ENCODE peak calls at places on chromosome 1, in six cellular contexts. S, G, K, M, C and A are unnamed samples. For H3K4me1 and H3K36me3, the result is how much of the 10 kb centered on the place peaks cover.

GRCh38 chr1:7106442-7107108 is 321.3 kb downstream of the CAMTA1 start:
- DNase-seq in S (no peak), G (no peak), K (no peak), M (no peak), C (no peak), A (no peak)

GRCh38 chr1:230148194-230148581 is 81.2 kb downstream of the GALNT2 start:
- DNase-seq in S (no peak), G (no peak), K (no peak), M (no peak), C (no peak), A (no peak)

GRCh38 chr1:1881727-1882126 is 9.2 kb downstream of the GNB1 start:
- DNase-seq in S (no peak), G (no peak), K (peak), M (peak), C (no peak), A (no peak)

GRCh38 chr1:173050865-173051264 is at the start of gene TNFSF18:
- DNase-seq in S (no peak), G (peak), K (no peak), M (no peak), C (no peak), A (no peak)

GRCh38 chr1:35559317-35559944 is 1.8 kb downstream of the NCDN start:
- DNase-seq in S (no peak), G (no peak), K (no peak), M (no peak), C (no peak), A (peak)

GRCh38 chr1:53572802-53573148 is 113.6 kb downstream of the DMRTB1 start:
- DNase-seq in S (no peak), G (no peak), K (peak), M (no peak), C (no peak), A (no peak)

GRCh38 chr1:170700842-170701305 is 36.9 kb downstream of the PRRX1 start:
- DNase-seq in S (no peak), G (no peak), K (no peak), M (no peak), C (no peak), A (no peak)

GRCh38 chr1:224747578-224747977 is 131.5 kb downstream of the CNIH3 start:
- DNase-seq in S (no peak), G (no peak), K (no peak), M (no peak), C (no peak), A (no peak)

GRCh38 chr1:54297596-54298283 is 97.8 kb downstream of the MRPL37 start:
- DNase-seq in S (no peak), G (no peak), K (no peak), M (peak), C (no peak), A (no peak)

GRCh38 chr1:73044241-73044640 is 761.9 kb upstream of the NEGR1 start:
- DNase-seq in S (no peak), G (no peak), K (no peak), M (peak), C (no peak), A (no peak)

GRCh38 chr1:22108343-22109135 is 34.4 kb downstream of the WNT4 start:
- DNase-seq in S (peak), G (no peak), K (no peak), M (no peak), C (no peak), A (no peak)

GRCh38 chr1:22262583-22262982 is 119.7 kb upstream of the WNT4 start:
- DNase-seq in S (no peak), G (no peak), K (peak), M (peak), C (no peak), A (no peak)

GRCh38 chr1:43540653-43541071 is 10.0 kb downstream of the PTPRF start:
- DNase-seq in S (peak), G (no peak), K (peak), M (no peak), C (no peak), A (no peak)

GRCh38 chr1:113286156-113286555 is 104.2 kb upstream of the MAGI3 start:
- DNase-seq in S (no peak), G (no peak), K (no peak), M (no peak), C (no peak), A (no peak)

GRCh38 chr1:52180176-52180575 is 38.3 kb downstream of the ZFYVE9 start:
- DNase-seq in S (no peak), G (no peak), K (no peak), M (no peak), C (no peak), A (no peak)

GRCh38 chr1:181318022-181318857 is 165.1 kb upstream of the CACNA1E start:
- DNase-seq in S (no peak), G (no peak), K (no peak), M (no peak), C (no peak), A (no peak)

GRCh38 chr1:50471967-50472366 is 48.7 kb upstream of the DMRTA2 start:
- DNase-seq in S (no peak), G (no peak), K (no peak), M (no peak), C (no peak), A (no peak)

GRCh38 chr1:42041031-42041430 is 112.2 kb upstream of the GUCA2B start:
- DNase-seq in S (no peak), G (no peak), K (no peak), M (no peak), C (no peak), A (no peak)

GRCh38 chr1:158799689-158800088 is 18.7 kb upstream of the OR6N2 start:
- DNase-seq in S (no peak), G (no peak), K (no peak), M (no peak), C (no peak), A (no peak)

GRCh38 chr1:245485996-245486395 is 331.2 kb downstream of the KIF26B start:
- DNase-seq in S (no peak), G (no peak), K (no peak), M (no peak), C (no peak), A (no peak)

GRCh38 chr1:219120625-219121544 is 52.8 kb upstream of the LYPLAL1 start:
- DNase-seq in S (peak), G (peak), K (no peak), M (peak), C (peak), A (no peak)

GRCh38 chr1:9717193-9718005 is 65.9 kb downstream of the PIK3CD start:
- DNase-seq in S (no peak), G (peak), K (no peak), M (peak), C (peak), A (peak)

GRCh38 chr1:209809601-209810000 is 3.7 kb upstream of the IRF6 start:
- DNase-seq in S (peak), G (no peak), K (no peak), M (no peak), C (no peak), A (no peak)

GRCh38 chr1:224168859-224169380 is 14.1 kb upstream of the DEGS1 start:
- DNase-seq in S (no peak), G (peak), K (no peak), M (no peak), C (no peak), A (no peak)

GRCh38 chr1:164702216-164702615 is 143.2 kb downstream of the PBX1 start:
- DNase-seq in S (no peak), G (no peak), K (no peak), M (no peak), C (no peak), A (no peak)

GRCh38 chr1:17611991-17612390 is 72.5 kb downstream of the ARHGEF10L start:
- DNase-seq in S (no peak), G (no peak), K (no peak), M (no peak), C (no peak), A (no peak)

GRCh38 chr1:53567458-53568250 is 108.5 kb downstream of the DMRTB1 start:
- DNase-seq in S (no peak), G (no peak), K (peak), M (no peak), C (no peak), A (no peak)

DNA sequence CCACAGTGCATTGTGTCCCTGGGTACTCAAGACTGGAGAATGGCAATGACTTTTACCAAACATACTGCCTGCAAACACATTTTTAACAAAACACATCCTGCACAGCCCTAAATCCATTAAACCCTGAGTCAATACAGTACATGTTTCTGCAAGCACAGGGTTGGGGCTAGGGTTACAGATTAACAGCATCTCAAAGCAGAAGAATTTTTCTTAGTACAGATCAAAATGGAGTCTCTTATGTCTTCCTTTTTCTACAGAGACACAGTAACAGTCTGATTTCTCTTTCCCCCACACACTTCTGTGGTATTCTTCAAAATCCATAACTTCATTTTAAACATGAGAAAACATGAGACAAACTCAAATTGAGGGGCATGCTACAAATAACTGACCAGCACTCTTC is 13.9 kb downstream of the BMP8A start:
- DNase-seq in S (no peak), G (no peak), K (no peak), M (no peak), C (no peak), A (no peak)
- H3K4me1 ChIP-seq in S (under half), G (under half), K (under half), M (under half), C (under half), A (under half)

GRCh38 chr1:29708818-29709710 is 472.7 kb downstream of the PTPRU start:
- DNase-seq in S (no peak), G (no peak), K (no peak), M (no peak), C (no peak), A (no peak)

GRCh38 chr1:29704430-29704829 is 468.1 kb downstream of the PTPRU start:
- DNase-seq in S (no peak), G (no peak), K (no peak), M (no peak), C (no peak), A (no peak)

GRCh38 chr1:29708381-29708780 is 472.1 kb downstream of the PTPRU start:
- DNase-seq in S (no peak), G (no peak), K (no peak), M (no peak), C (no peak), A (no peak)

GRCh38 chr1:29707796-29708195 is 471.5 kb downstream of the PTPRU start:
- DNase-seq in S (no peak), G (no peak), K (no peak), M (no peak), C (no peak), A (no peak)

GRCh38 chr1:29706936-29707335 is 470.6 kb downstream of the PTPRU start:
- DNase-seq in S (no peak), G (no peak), K (no peak), M (peak), C (no peak), A (no peak)
- H3K36me3 ChIP-seq in S (under half), G (under half), K (under half), M (under half), C (under half), A (under half)

DNA sequence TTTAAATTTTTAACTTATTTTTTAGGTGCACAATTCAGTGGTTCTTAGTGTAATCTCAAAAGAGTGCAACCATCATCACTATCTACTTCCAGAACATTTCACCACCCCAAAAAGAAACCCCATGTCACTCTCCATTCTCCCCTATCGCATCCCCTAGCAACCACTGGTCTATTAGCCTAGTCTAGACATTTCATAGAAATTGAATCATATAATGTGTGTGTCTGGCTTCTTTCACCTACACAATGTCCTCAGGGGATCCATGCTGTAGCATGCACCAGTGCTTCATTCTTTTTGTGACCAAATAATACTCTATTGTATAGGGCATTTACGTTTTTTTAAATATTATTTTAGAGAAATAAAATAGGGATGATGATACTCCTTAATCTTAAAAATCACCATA is 64.7 kb downstream of the JAK1 start:
- DNase-seq in S (no peak), G (no peak), K (no peak), M (no peak), C (no peak), A (no peak)
- H3K27ac ChIP-seq in S (no peak), G (no peak), K (no peak), M (no peak), C (no peak), A (no peak)

DNA sequence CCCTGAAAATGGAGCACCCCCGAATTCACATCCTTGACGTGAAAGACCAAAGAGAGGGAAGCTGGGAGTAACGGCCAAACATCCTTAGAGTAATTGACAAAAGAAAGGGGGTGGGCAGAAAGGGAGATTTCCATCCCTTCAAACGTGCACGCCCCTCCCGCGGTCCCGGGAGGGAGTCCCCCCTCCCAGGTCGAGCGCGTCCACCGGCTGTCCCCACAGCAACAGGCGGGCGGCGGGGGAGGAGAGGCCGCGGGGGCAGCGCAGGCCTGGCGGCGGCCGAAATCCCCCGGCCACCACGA is 5.3 kb upstream of the PROX1 start:
- DNase-seq in S (no peak), G (no peak), K (no peak), M (no peak), C (no peak), A (no peak)
- H3K4me1 ChIP-seq in S (under half), G (under half), K (under half), M (under half), C (under half), A (under half)

GRCh38 chr1:166766942-166767341 is 72.3 kb upstream of the POGK start:
- DNase-seq in S (no peak), G (no peak), K (no peak), M (no peak), C (no peak), A (no peak)

GRCh38 chr1:166763318-166763717 is 76.0 kb upstream of the POGK start:
- DNase-seq in S (no peak), G (no peak), K (no peak), M (peak), C (no peak), A (no peak)
- H3K36me3 ChIP-seq in S (under half), G (under half), K (under half), M (under half), C (under half), A (under half)

GRCh38 chr1:61089338-61089737 is 7.0 kb downstream of the NFIA start:
- DNase-seq in S (no peak), G (no peak), K (no peak), M (no peak), C (no peak), A (no peak)
- H3K27ac ChIP-seq in S (peak), G (peak), K (no peak), M (no peak), C (no peak), A (no peak)

GRCh38 chr1:46367072-46367471 is 26.5 kb downstream of the NSUN4 start:
- DNase-seq in S (no peak), G (no peak), K (no peak), M (no peak), C (no peak), A (no peak)
- H3K4me1 ChIP-seq in S (under half), G (under half), K (under half), M (under half), C (under half), A (under half)

GRCh38 chr1:222663535-222663934 is 45.6 kb downstream of the MIA3 start:
- DNase-seq in S (no peak), G (no peak), K (no peak), M (no peak), C (no peak), A (no peak)
- H3K36me3 ChIP-seq in S (half or more), G (under half), K (half or more), M (half or more), C (under half), A (half or more)

GRCh38 chr1:221622389-221622788 is 119.5 kb downstream of the DUSP10 start:
- DNase-seq in S (no peak), G (no peak), K (no peak), M (no peak), C (no peak), A (no peak)
- H3K27ac ChIP-seq in S (no peak), G (no peak), K (no peak), M (no peak), C (no peak), A (no peak)

DNA sequence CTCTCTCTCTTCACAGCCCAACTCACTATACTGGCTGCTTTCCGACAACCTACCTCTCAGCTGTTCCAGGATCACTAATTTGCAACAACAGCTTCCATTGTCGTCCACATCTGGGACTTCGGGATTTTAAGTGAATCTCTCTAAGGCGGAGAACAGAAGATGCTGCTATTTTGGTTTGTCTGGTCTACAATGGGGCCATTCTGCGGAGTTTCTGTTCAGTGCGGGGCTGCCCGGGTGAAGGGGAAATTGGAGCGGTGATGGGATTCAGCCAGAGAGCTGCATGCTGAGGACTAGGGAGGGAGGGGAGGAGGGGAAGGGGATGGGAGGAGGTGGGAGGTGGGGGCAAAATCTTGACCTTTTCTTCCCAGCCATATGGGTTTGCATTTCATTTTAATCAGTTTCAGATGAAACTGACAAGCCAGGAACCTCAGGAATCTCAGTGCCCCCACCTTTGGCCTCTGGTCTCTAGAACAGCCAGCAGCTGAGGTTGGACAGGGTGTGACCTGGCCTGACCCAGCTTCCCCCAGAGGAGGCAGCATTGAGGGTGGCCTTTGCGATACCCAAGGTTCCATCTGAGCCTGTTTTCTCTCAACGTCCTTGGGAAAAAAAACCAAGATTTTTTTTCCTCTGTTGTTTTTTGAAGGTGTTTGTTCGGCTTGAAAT is 6.9 kb upstream of the SRP9 start:
- DNase-seq in S (no peak), G (no peak), K (no peak), M (no peak), C (no peak), A (no peak)
- H3K4me1 ChIP-seq in S (under half), G (half or more), K (under half), M (half or more), C (under half), A (under half)